ENCODE peak calls at places on chromosomes 7 and 10, in ten cellular contexts. M is sciatic nerve; P is retinal pigment epithelial cell; K is epithelial cell of esophagus; T is non-pigmented ciliary epithelial cell; N is upper lobe of right lung; Q is OCI-M1; O is nucleus accumbens; R is naive thymus-derived CD4-positive, alpha-beta T cell; S is coronary artery. H is an unnamed sample.

GRCh38 chr7:91632234-91632947 is 248.1 kb downstream of the MTERF1 start:
- DNase-seq in P (no peak), N (no peak), T (no peak), K (no peak), M (no peak), O (no peak), Q (peak), R (no peak), S (no peak), H (no peak)

GRCh38 chr10:77301305-77301730 is 336.3 kb downstream of the KCNMA1 start:
- DNase-seq in N (no peak), S (no peak), Q (no peak), R (no peak), T (peak), K (peak), P (peak), M (no peak), O (no peak), H (no peak)

GRCh38 chr7:30869794-30870491 is 41.7 kb upstream of the AQP1 start:
- DNase-seq in R (no peak), Q (no peak), K (no peak), S (no peak), T (no peak), P (no peak), N (no peak), O (no peak), M (no peak), H (no peak)

GRCh38 chr7:157515342-157516041 is 178.7 kb downstream of the DNAJB6 start:
- DNase-seq in T (no peak), K (no peak), S (peak), M (no peak), P (no peak), N (peak), R (no peak), O (no peak), Q (no peak), H (no peak)

GRCh38 chr10:77892021-77892739 is 34.4 kb downstream of the DLG5 start:
- DNase-seq in R (no peak), O (no peak), Q (no peak), S (no peak), P (peak), T (no peak), M (no peak), K (no peak), N (no peak), H (no peak)

GRCh38 chr7:140537750-140538482 is 58.6 kb upstream of the MKRN1 start:
- DNase-seq in O (no peak), R (no peak), N (no peak), S (no peak), Q (no peak), T (no peak), M (no peak), P (no peak), K (no peak), H (no peak)

GRCh38 chr7:157607218-157607617 is 270.4 kb downstream of the DNAJB6 start:
- DNase-seq in N (peak), O (no peak), T (no peak), P (no peak), K (no peak), S (no peak), M (no peak), Q (no peak), R (no peak), H (no peak)

GRCh38 chr10:115503546-115503945 is 410.4 kb downstream of the ATRNL1 start:
- DNase-seq in M (no peak), R (no peak), S (no peak), K (no peak), O (no peak), N (no peak), Q (peak), P (no peak), T (no peak), H (no peak)

GRCh38 chr7:80047856-80048459 is 86.7 kb upstream of the GNAI1 start:
- DNase-seq in K (no peak), T (no peak), R (no peak), O (no peak), P (no peak), Q (peak), M (no peak), S (no peak), N (no peak), H (no peak)

GRCh38 chr10:22345301-22346086 is at the start of gene SPAG6:
- DNase-seq in Q (no peak), K (no peak), O (no peak), R (no peak), N (peak), M (peak), P (no peak), T (no peak), S (no peak), H (peak)

GRCh38 chr10:23693895-23694294 is 255.0 kb downstream of the OTUD1 start:
- DNase-seq in O (no peak), K (no peak), P (no peak), M (no peak), N (no peak), T (no peak), R (no peak), S (no peak), Q (no peak), H (no peak)

GRCh38 chr7:1943933-1944618 is 274.0 kb downstream of the ELFN1 start:
- DNase-seq in N (no peak), Q (no peak), T (no peak), P (no peak), O (no peak), K (no peak), S (no peak), M (no peak), R (no peak), H (no peak)

GRCh38 chr10:8048281-8049008 is 6.0 kb upstream of the GATA3 start:
- DNase-seq in K (no peak), O (no peak), P (no peak), Q (no peak), M (no peak), R (peak), N (no peak), T (no peak), S (no peak), H (no peak)